ENCODE peak calls at places on chromosome 17, in six cellular contexts. P is GOT3; I is RCC 7860; J is H54; B is CD4-positive, alpha-beta T cell; S is WTC11. L is an unnamed sample.

GRCh38 chr17:72778161-72779151 is 314.0 kb downstream of the SLC39A11 start:
- DNase-seq in I (no peak), S (no peak), B (no peak), P (no peak), J (no peak), L (no peak)

GRCh38 chr17:48209973-48210372 is 102.4 kb downstream of the SNX11 start:
- DNase-seq in I (no peak), J (no peak), B (no peak), S (no peak), P (no peak), L (no peak)

GRCh38 chr17:46832945-46833839 is 14.7 kb upstream of the WNT3 start:
- DNase-seq in B (no peak), I (peak), S (no peak), J (peak), P (no peak), L (no peak)

GRCh38 chr17:66431910-66432309 is 129.5 kb downstream of the PRKCA start:
- DNase-seq in I (peak), S (no peak), P (no peak), J (peak), B (no peak), L (no peak)

GRCh38 chr17:17884281-17885028 is 47.7 kb upstream of the SREBF1 start:
- DNase-seq in P (no peak), S (no peak), B (no peak), J (no peak), I (no peak), L (no peak)

GRCh38 chr17:73316919-73317505 is 5.2 kb upstream of the CDC42EP4 start:
- DNase-seq in P (no peak), B (no peak), J (no peak), I (no peak), S (no peak), L (no peak)

GRCh38 chr17:27996157-27997043 is 46.1 kb upstream of the NLK start:
- DNase-seq in P (no peak), J (no peak), I (no peak), S (no peak), B (no peak), L (no peak)

GRCh38 chr17:29618272-29619065 is 4.2 kb downstream of the CORO6 start:
- DNase-seq in I (no peak), P (no peak), B (no peak), S (no peak), J (no peak), L (no peak)

GRCh38 chr17:66715076-66715675 is 119.7 kb upstream of the CACNG5 start:
- DNase-seq in B (no peak), J (no peak), S (no peak), P (no peak), I (no peak), L (no peak)

GRCh38 chr17:63116967-63117366 is 150.9 kb downstream of the TANC2 start:
- DNase-seq in I (no peak), S (no peak), P (no peak), J (no peak), B (no peak), L (peak)

GRCh38 chr17:74011963-74012362 is 191.5 kb upstream of the RPL38 start:
- DNase-seq in J (no peak), I (no peak), S (no peak), P (no peak), B (no peak), L (no peak)

GRCh38 chr17:14361945-14362508 is 61.1 kb downstream of the HS3ST3B1 start:
- DNase-seq in J (no peak), I (no peak), B (no peak), P (no peak), S (no peak), L (no peak)

GRCh38 chr17:38761612-38762011 is 9.1 kb downstream of the PSMB3 start:
- DNase-seq in S (peak), B (peak), I (peak), J (no peak), P (no peak), L (peak)

GRCh38 chr17:2173005-2173404 is 118.1 kb downstream of the HIC1 start:
- DNase-seq in S (no peak), B (no peak), I (peak), J (no peak), P (no peak), L (no peak)

GRCh38 chr17:9817086-9817485 is 4.8 kb downstream of the GSG1L2 start:
- DNase-seq in B (no peak), J (peak), P (no peak), S (peak), I (no peak), L (peak)

GRCh38 chr17:80861892-80862291 is 129.7 kb upstream of the CHMP6 start:
- DNase-seq in P (no peak), I (no peak), S (no peak), B (peak), J (no peak), L (peak)

GRCh38 chr17:72931163-72931562 is 161.3 kb downstream of the SLC39A11 start:
- DNase-seq in P (no peak), J (no peak), B (no peak), I (peak), S (no peak), L (peak)

GRCh38 chr17:2222901-2223616 is 80.5 kb downstream of the SMG6 start:
- DNase-seq in B (peak), I (no peak), S (no peak), J (no peak), P (no peak), L (no peak)

GRCh38 chr17:41551370-41551769 is 20.5 kb downstream of the KRT9 start:
- DNase-seq in B (no peak), P (no peak), I (no peak), S (no peak), J (no peak), L (no peak)

GRCh38 chr17:64315032-64315490 is 52.0 kb upstream of the TEX2 start:
- DNase-seq in P (no peak), S (no peak), B (no peak), I (no peak), J (no peak), L (no peak)

GRCh38 chr17:42680331-42680808 is 1.3 kb downstream of the CCR10 start:
- DNase-seq in I (peak), J (no peak), P (no peak), B (no peak), S (no peak), L (peak)

GRCh38 chr17:81910840-81911276 is 341 bp downstream of the PCYT2 start:
- DNase-seq in B (no peak), I (no peak), J (peak), S (no peak), P (no peak), L (no peak)

GRCh38 chr17:44628234-44629188 is 27.8 kb upstream of the MEIOC start:
- DNase-seq in S (peak), I (peak), J (no peak), P (no peak), B (no peak), L (peak)

GRCh38 chr17:82126479-82127314 is 28.7 kb upstream of the FASN start:
- DNase-seq in P (no peak), S (no peak), I (no peak), J (no peak), B (peak), L (peak)